ENCODE peak calls at places on chromosomes 3 and 15, in eight cellular contexts. B, K, N, C, V, P, S and R are unnamed samples.

GRCh38 chr3:83435173-83435572 is 1523.6 kb upstream of the CADM2 start:
- DNase-seq in B (no peak), S (no peak), C (no peak), K (no peak), V (no peak), N (no peak), P (peak; percentile 62), R (no peak)

GRCh38 chr15:91866971-91867372 is 13.5 kb downstream of the SLCO3A1 start:
- DNase-seq in B (no peak), K (no peak), C (peak; percentile 57), S (peak; percentile 89), V (no peak), N (peak; percentile 43), P (no peak), R (peak; percentile 60)

GRCh38 chr3:119098006-119098405 is 48.0 kb upstream of the TEX55 start:
- DNase-seq in N (no peak), V (no peak), S (no peak), P (no peak), B (no peak), C (no peak), K (no peak), R (no peak)

GRCh38 chr3:159994182-159994581 is 5.5 kb downstream of the IL12A start:
- DNase-seq in K (no peak), N (no peak), V (peak; percentile 4), S (no peak), C (no peak), B (no peak), P (no peak), R (no peak)

GRCh38 chr15:70556804-70557203 is 206.6 kb downstream of the UACA start:
- DNase-seq in N (no peak), K (no peak), B (no peak), V (no peak), P (no peak), C (no peak), S (no peak), R (no peak)

GRCh38 chr15:41610048-41610447 is 50.2 kb upstream of the MGA start:
- DNase-seq in P (no peak), B (no peak), K (no peak), S (no peak), N (no peak), V (no peak), C (no peak), R (no peak)

GRCh38 chr15:40789999-40790398 is 16.9 kb upstream of the ZFYVE19 start:
- DNase-seq in K (no peak), P (peak; percentile 62), C (no peak), S (no peak), B (no peak), N (no peak), V (no peak), R (no peak)

GRCh38 chr15:50685976-50686467 is 575 bp downstream of the TRPM7 start:
- DNase-seq in V (peak; percentile 47), S (peak; percentile 84), C (peak; percentile 65), P (peak; percentile 86), B (peak; percentile 33), N (peak; percentile 65), K (no peak), R (peak; percentile 12)

GRCh38 chr3:149628957-149629670 is 28.7 kb downstream of the WWTR1 start:
- DNase-seq in N (no peak), B (no peak), S (no peak), V (peak; percentile 55), K (no peak), P (no peak), C (peak; percentile 64), R (no peak)

GRCh38 chr3:30751610-30752299 is 142.7 kb downstream of the GADL1 start:
- DNase-seq in V (peak; percentile 26), K (peak; percentile 15), P (peak; percentile 80), B (peak; percentile 31), N (peak; percentile 37), C (peak; percentile 71), S (no peak), R (no peak)

DNA sequence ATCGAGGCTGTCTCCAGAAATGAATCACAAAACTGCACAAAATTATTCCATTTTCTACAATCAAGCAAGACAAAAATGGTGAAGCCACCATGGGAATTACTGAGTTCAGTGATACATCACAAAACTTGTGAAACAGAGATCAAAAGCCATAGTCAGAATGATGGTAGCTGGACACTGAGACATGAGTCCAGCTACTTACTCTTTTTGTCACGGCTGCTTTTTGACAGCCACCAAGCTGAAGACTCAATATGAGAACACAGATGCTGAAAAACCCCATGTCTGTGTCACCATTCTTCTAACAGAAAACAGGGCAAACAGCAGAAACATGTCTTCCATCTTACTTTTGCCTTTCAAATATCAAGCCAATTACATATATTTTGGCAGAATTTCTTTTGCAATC is 237.6 kb downstream of the LPP start:
- DNase-seq in K (no peak), P (no peak), B (no peak), N (no peak), V (no peak), S (no peak), C (no peak), R (no peak)
- H3K27ac ChIP-seq in K (no peak overlapping the region), P (no peak overlapping the region), B (peak overlapping the region; percentile 3), N (no peak overlapping the region), V (no peak overlapping the region), S (no peak overlapping the region), C (no peak overlapping the region), R (no peak overlapping the region)

DNA sequence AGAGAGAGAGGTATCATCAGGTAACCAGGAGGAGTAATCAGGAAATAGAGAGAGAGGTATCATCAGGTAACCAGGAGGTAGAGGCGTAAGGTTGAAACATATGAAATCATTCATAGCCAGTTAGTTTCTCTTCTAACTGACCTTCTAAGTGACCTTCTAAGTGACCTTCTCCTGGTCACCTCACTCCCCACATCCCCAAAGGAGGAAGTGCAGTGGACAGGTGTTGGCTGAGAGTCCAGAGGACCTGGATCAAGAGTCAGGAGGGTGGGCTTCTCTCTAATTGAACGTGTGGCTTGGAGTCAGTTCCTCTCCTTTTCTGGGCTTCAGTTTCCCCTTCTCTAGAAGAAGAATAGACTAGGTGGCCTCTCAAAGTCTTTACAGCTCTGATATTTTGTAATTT is 121.3 kb upstream of the DLG1 start:
- DNase-seq in N (no peak), P (no peak), C (no peak), V (no peak), K (no peak), B (no peak), S (no peak), R (no peak)
- H3K27ac ChIP-seq in N (no peak overlapping the region), P (no peak overlapping the region), C (no peak overlapping the region), V (no peak overlapping the region), K (no peak overlapping the region), B (no peak overlapping the region), S (peak overlapping the region; percentile 12), R (no peak overlapping the region)

GRCh38 chr15:62462721-62463120 is 297.6 kb upstream of the C2CD4B start:
- DNase-seq in C (no peak), V (no peak), K (no peak), P (no peak), B (no peak), S (no peak), N (no peak), R (no peak)
- H3K27ac ChIP-seq in C (no peak overlapping the region), V (no peak overlapping the region), K (no peak overlapping the region), P (no peak overlapping the region), B (no peak overlapping the region), S (peak overlapping the region; percentile 10), N (no peak overlapping the region), R (no peak overlapping the region)

DNA sequence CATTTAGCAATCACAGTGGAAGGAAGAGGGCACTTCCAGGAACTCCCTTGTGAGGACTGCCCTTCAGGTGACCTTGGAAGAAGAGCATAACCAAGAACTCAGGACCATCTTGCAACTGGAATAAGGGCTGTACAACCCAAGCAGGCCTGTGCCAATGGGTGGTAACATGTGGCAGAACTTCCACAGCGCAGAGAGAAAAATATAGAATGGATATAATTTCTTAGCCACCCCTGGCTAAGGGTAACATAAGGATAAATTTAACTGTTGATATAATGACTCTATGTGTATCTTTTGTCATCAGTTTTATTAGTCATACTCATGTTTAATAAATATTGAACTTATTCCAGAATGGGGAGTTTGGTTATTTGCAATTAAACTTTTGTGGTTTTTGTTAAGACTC is 13.4 kb upstream of the MFSD1 start:
- DNase-seq in N (no peak), C (no peak), S (no peak), V (no peak), K (no peak), P (no peak), B (no peak), R (no peak)
- H3K27ac ChIP-seq in N (no peak overlapping the region), C (no peak overlapping the region), S (no peak overlapping the region), V (no peak overlapping the region), K (no peak overlapping the region), P (no peak overlapping the region), B (no peak overlapping the region), R (no peak overlapping the region)